ENCODE peak calls at places on chromosomes 4 and X, in seven cellular contexts. One of them, this sample, is unnamed.

GRCh38 chr4:36712013-36712412 is 430.6 kb downstream of the DTHD1 start:
- DNase-seq in mammary epithelial cell: no peak
- DNase-seq in IMR-90: no peak
- DNase-seq in ovary: no peak
- DNase-seq in naive thymus-derived CD4-positive, alpha-beta T cell: no peak
- DNase-seq in lower lobe of right lung: no peak
- DNase-seq in A549: no peak
- DNase-seq in this sample: no peak

GRCh38 chr4:76377481-76377901 is 43.5 kb downstream of the CCDC158 start:
- DNase-seq in lower lobe of right lung: no peak
- DNase-seq in ovary: no peak
- DNase-seq in IMR-90: no peak
- DNase-seq in mammary epithelial cell: no peak
- DNase-seq in A549: peak; percentile 19
- DNase-seq in naive thymus-derived CD4-positive, alpha-beta T cell: no peak
- DNase-seq in this sample: no peak

GRCh38 chr4:185122681-185123345 is 20.3 kb upstream of the SLC25A4 start:
- DNase-seq in IMR-90: no peak
- DNase-seq in lower lobe of right lung: no peak
- DNase-seq in mammary epithelial cell: peak; percentile 38
- DNase-seq in naive thymus-derived CD4-positive, alpha-beta T cell: no peak
- DNase-seq in A549: no peak
- DNase-seq in ovary: no peak
- DNase-seq in this sample: no peak

GRCh38 chr4:113675731-113676707 is 85.5 kb downstream of the CAMK2D start:
- DNase-seq in mammary epithelial cell: no peak
- DNase-seq in naive thymus-derived CD4-positive, alpha-beta T cell: no peak
- DNase-seq in IMR-90: peak; percentile 23
- DNase-seq in A549: no peak
- DNase-seq in ovary: no peak
- DNase-seq in lower lobe of right lung: no peak
- DNase-seq in this sample: no peak

GRCh38 chrX:30793075-30793766 is 95.8 kb downstream of the TAB3 start:
- DNase-seq in IMR-90: no peak
- DNase-seq in ovary: no peak
- DNase-seq in mammary epithelial cell: no peak
- DNase-seq in lower lobe of right lung: no peak
- DNase-seq in A549: no peak
- DNase-seq in naive thymus-derived CD4-positive, alpha-beta T cell: no peak
- DNase-seq in this sample: no peak

GRCh38 chr4:146648384-146648783 is 9.7 kb downstream of the POU4F2 start:
- DNase-seq in mammary epithelial cell: no peak
- DNase-seq in IMR-90: no peak
- DNase-seq in lower lobe of right lung: no peak
- DNase-seq in naive thymus-derived CD4-positive, alpha-beta T cell: no peak
- DNase-seq in A549: no peak
- DNase-seq in ovary: no peak
- DNase-seq in this sample: no peak

GRCh38 chr4:39873823-39874222 is 103.9 kb downstream of the PDS5A start:
- DNase-seq in mammary epithelial cell: no peak
- DNase-seq in IMR-90: no peak
- DNase-seq in A549: no peak
- DNase-seq in ovary: no peak
- DNase-seq in naive thymus-derived CD4-positive, alpha-beta T cell: no peak
- DNase-seq in lower lobe of right lung: no peak
- DNase-seq in this sample: no peak

GRCh38 chr4:182492456-182492855 is 249.3 kb downstream of the TENM3 start:
- DNase-seq in A549: no peak
- DNase-seq in IMR-90: peak; percentile 76
- DNase-seq in mammary epithelial cell: peak; percentile 12
- DNase-seq in ovary: no peak
- DNase-seq in naive thymus-derived CD4-positive, alpha-beta T cell: no peak
- DNase-seq in lower lobe of right lung: no peak
- DNase-seq in this sample: no peak

GRCh38 chrX:42748067-42748850 is 29.7 kb downstream of the PPP1R2C start:
- DNase-seq in mammary epithelial cell: peak; percentile 22
- DNase-seq in ovary: no peak
- DNase-seq in A549: no peak
- DNase-seq in lower lobe of right lung: no peak
- DNase-seq in naive thymus-derived CD4-positive, alpha-beta T cell: no peak
- DNase-seq in IMR-90: peak; percentile 37
- DNase-seq in this sample: no peak

GRCh38 chr4:89039735-89040338 is 17.1 kb downstream of the FAM13A start:
- DNase-seq in mammary epithelial cell: no peak
- DNase-seq in lower lobe of right lung: no peak
- DNase-seq in ovary: no peak
- DNase-seq in naive thymus-derived CD4-positive, alpha-beta T cell: no peak
- DNase-seq in A549: no peak
- DNase-seq in IMR-90: peak; percentile 64
- DNase-seq in this sample: no peak

GRCh38 chr4:147535161-147535560 is 54.3 kb downstream of the EDNRA start:
- DNase-seq in lower lobe of right lung: no peak
- DNase-seq in naive thymus-derived CD4-positive, alpha-beta T cell: no peak
- DNase-seq in A549: no peak
- DNase-seq in IMR-90: no peak
- DNase-seq in ovary: no peak
- DNase-seq in mammary epithelial cell: no peak
- DNase-seq in this sample: no peak

GRCh38 chr4:125762537-125762936 is 447.8 kb downstream of the FAT4 start:
- DNase-seq in mammary epithelial cell: no peak
- DNase-seq in ovary: no peak
- DNase-seq in lower lobe of right lung: no peak
- DNase-seq in IMR-90: no peak
- DNase-seq in naive thymus-derived CD4-positive, alpha-beta T cell: no peak
- DNase-seq in A549: no peak
- DNase-seq in this sample: no peak

GRCh38 chr4:38023347-38024202 is 63.4 kb downstream of the PTTG2 start:
- DNase-seq in mammary epithelial cell: no peak
- DNase-seq in naive thymus-derived CD4-positive, alpha-beta T cell: no peak
- DNase-seq in IMR-90: no peak
- DNase-seq in lower lobe of right lung: no peak
- DNase-seq in A549: no peak
- DNase-seq in ovary: no peak
- DNase-seq in this sample: no peak

GRCh38 chrX:140318306-140318705 is 186.6 kb downstream of the SOX3 start:
- DNase-seq in mammary epithelial cell: peak; percentile 42
- DNase-seq in A549: no peak
- DNase-seq in IMR-90: no peak
- DNase-seq in lower lobe of right lung: no peak
- DNase-seq in naive thymus-derived CD4-positive, alpha-beta T cell: no peak
- DNase-seq in ovary: no peak
- DNase-seq in this sample: no peak

GRCh38 chr4:101667348-101667747 is 123.2 kb upstream of the BANK1 start:
- DNase-seq in ovary: no peak
- DNase-seq in lower lobe of right lung: no peak
- DNase-seq in A549: no peak
- DNase-seq in IMR-90: no peak
- DNase-seq in naive thymus-derived CD4-positive, alpha-beta T cell: no peak
- DNase-seq in mammary epithelial cell: no peak
- DNase-seq in this sample: no peak

GRCh38 chr4:163263601-163264000 is 68.8 kb downstream of the NPY1R start:
- DNase-seq in lower lobe of right lung: no peak
- DNase-seq in mammary epithelial cell: no peak
- DNase-seq in A549: no peak
- DNase-seq in IMR-90: no peak
- DNase-seq in naive thymus-derived CD4-positive, alpha-beta T cell: no peak
- DNase-seq in ovary: no peak
- DNase-seq in this sample: no peak

GRCh38 chr4:152591361-152591760 is 55.5 kb upstream of the FBXW7 start:
- DNase-seq in mammary epithelial cell: peak; percentile 42
- DNase-seq in lower lobe of right lung: peak; percentile 60
- DNase-seq in IMR-90: peak; percentile 11
- DNase-seq in A549: no peak
- DNase-seq in naive thymus-derived CD4-positive, alpha-beta T cell: peak; percentile 39
- DNase-seq in ovary: peak; percentile 21
- DNase-seq in this sample: no peak

GRCh38 chrX:38215141-38215540 is 5.5 kb downstream of the SRPX start:
- DNase-seq in ovary: no peak
- DNase-seq in mammary epithelial cell: peak; percentile 76
- DNase-seq in naive thymus-derived CD4-positive, alpha-beta T cell: no peak
- DNase-seq in IMR-90: peak; percentile 75
- DNase-seq in lower lobe of right lung: no peak
- DNase-seq in A549: no peak
- DNase-seq in this sample: no peak

GRCh38 chr4:110837896-110838450 is 215.1 kb upstream of the PITX2 start:
- DNase-seq in A549: no peak
- DNase-seq in mammary epithelial cell: no peak
- DNase-seq in lower lobe of right lung: no peak
- DNase-seq in IMR-90: no peak
- DNase-seq in naive thymus-derived CD4-positive, alpha-beta T cell: no peak
- DNase-seq in ovary: no peak
- DNase-seq in this sample: no peak

GRCh38 chr4:138239496-138239895 is 2.7 kb downstream of the SLC7A11 start:
- DNase-seq in ovary: no peak
- DNase-seq in IMR-90: no peak
- DNase-seq in naive thymus-derived CD4-positive, alpha-beta T cell: no peak
- DNase-seq in A549: no peak
- DNase-seq in mammary epithelial cell: no peak
- DNase-seq in lower lobe of right lung: no peak
- DNase-seq in this sample: no peak
- H3K27ac ChIP-seq in ovary: no peak overlapping the region
- H3K27ac ChIP-seq in IMR-90: peak overlapping the region; percentile 69
- H3K27ac ChIP-seq in naive thymus-derived CD4-positive, alpha-beta T cell: no peak overlapping the region
- H3K27ac ChIP-seq in A549: peak overlapping the region; percentile 92
- H3K27ac ChIP-seq in mammary epithelial cell: peak overlapping the region; percentile 49
- H3K27ac ChIP-seq in lower lobe of right lung: no peak overlapping the region
- H3K27ac ChIP-seq in this sample: no peak overlapping the region

DNA sequence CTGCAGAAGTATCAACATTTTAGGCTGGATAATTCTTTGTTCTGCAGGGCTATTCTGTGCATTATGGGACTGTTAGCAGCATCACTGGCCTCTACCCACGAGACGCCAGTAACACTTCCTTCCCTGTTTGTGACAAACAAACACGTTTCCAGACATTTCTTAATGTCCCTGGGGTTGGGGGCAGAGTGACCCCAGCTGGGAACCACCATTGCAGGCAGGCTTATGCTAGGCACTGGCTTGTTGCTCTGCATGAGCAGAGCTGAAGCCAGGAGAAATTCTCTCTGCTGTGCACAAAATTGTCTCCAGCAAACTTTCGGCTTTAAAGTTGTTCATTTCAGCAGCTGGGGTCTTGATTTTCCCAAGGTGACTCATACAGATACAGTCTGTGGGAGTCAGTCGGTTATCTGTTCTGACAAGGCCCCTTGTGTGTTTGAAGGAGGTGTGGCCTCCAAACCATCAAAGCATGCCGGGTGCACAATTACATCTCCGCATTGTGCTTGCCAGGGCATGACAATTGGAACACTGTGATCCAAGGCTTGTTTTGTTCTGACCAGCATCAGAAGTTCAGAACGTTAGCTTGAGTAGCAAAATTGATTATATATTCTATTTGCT is 156.4 kb upstream of the BOD1L1 start:
- DNase-seq in mammary epithelial cell: peak; percentile 64
- DNase-seq in naive thymus-derived CD4-positive, alpha-beta T cell: no peak
- DNase-seq in lower lobe of right lung: no peak
- DNase-seq in ovary: no peak
- DNase-seq in IMR-90: no peak
- DNase-seq in A549: no peak
- DNase-seq in this sample: no peak
- H3K4me3 ChIP-seq in mammary epithelial cell: no peak overlapping the region
- H3K4me3 ChIP-seq in naive thymus-derived CD4-positive, alpha-beta T cell: no peak overlapping the region
- H3K4me3 ChIP-seq in lower lobe of right lung: no peak overlapping the region
- H3K4me3 ChIP-seq in ovary: no peak overlapping the region
- H3K4me3 ChIP-seq in IMR-90: no peak overlapping the region
- H3K4me3 ChIP-seq in A549: no peak overlapping the region
- H3K4me3 ChIP-seq in this sample: no peak overlapping the region

DNA sequence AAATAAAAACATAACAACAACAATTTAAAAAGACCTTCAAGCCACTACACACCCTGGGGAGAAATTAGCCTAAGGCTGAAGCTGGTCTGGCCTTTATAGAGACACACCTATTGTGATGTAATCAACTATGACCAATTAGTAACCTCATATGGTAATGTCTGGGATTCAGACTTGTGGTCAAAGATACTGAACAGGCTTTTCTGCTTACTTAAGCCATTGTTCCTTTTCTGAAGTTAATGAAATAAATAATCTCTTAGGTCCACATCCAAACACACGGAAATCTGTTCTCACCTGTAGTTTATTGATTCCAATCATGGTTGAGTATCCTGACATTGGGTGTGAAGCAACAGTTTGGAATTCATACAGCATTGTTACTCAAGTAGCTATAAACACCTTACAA is 152.5 kb downstream of the PLS3 start:
- DNase-seq in ovary: no peak
- DNase-seq in A549: no peak
- DNase-seq in mammary epithelial cell: peak; percentile 70
- DNase-seq in naive thymus-derived CD4-positive, alpha-beta T cell: no peak
- DNase-seq in lower lobe of right lung: no peak
- DNase-seq in IMR-90: no peak
- DNase-seq in this sample: no peak
- H3K4me1 ChIP-seq in ovary: no peaks in the 10 kb centered on the region
- H3K4me1 ChIP-seq in A549: no peaks in the 10 kb centered on the region
- H3K4me1 ChIP-seq in mammary epithelial cell: no peaks in the 10 kb centered on the region
- H3K4me1 ChIP-seq in naive thymus-derived CD4-positive, alpha-beta T cell: no peaks in the 10 kb centered on the region
- H3K4me1 ChIP-seq in lower lobe of right lung: no peaks in the 10 kb centered on the region
- H3K4me1 ChIP-seq in IMR-90: no peaks in the 10 kb centered on the region
- H3K4me1 ChIP-seq in this sample: no peaks in the 10 kb centered on the region

DNA sequence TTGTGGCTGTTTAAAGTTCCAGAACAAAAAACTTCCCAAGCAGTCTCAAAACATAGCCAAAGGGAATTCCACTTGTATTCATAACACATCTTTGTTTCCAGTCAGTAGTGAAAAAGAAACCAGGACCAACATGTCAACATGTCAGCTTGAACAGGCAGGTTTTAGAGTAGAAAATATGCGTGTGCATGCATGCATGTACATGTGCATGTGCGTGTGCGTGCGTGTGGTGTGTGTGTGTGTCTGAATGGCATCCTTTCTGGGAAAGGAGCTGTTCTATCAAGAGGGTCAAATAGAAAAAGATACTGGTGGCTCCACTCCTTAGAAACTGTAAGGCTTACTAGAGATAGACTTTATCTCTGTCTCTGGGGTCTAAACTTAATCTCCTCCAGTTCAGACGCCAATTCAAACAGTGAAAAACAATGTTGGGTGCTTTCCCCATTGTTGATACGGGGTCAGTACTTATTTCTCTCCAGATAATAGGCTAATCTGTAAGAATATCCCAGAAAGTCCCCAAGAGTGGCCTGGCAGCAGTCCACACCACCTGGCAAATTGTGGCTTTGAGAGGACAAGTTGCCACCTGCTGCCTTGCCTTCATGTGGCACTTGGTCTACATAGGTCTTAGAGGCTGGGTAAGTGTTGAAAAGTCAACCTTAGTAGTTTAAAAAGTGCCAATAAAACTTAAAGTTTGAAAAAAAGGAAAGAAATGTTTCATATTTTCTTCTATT is 110.3 kb downstream of the SCD5 start:
- DNase-seq in A549: no peak
- DNase-seq in mammary epithelial cell: peak; percentile 25
- DNase-seq in ovary: no peak
- DNase-seq in lower lobe of right lung: no peak
- DNase-seq in naive thymus-derived CD4-positive, alpha-beta T cell: no peak
- DNase-seq in IMR-90: no peak
- DNase-seq in this sample: no peak
- H3K27ac ChIP-seq in A549: no peak overlapping the region
- H3K27ac ChIP-seq in mammary epithelial cell: no peak overlapping the region
- H3K27ac ChIP-seq in ovary: no peak overlapping the region
- H3K27ac ChIP-seq in lower lobe of right lung: no peak overlapping the region
- H3K27ac ChIP-seq in naive thymus-derived CD4-positive, alpha-beta T cell: no peak overlapping the region
- H3K27ac ChIP-seq in IMR-90: no peak overlapping the region
- H3K27ac ChIP-seq in this sample: no peak overlapping the region